ENCODE peak calls at places on chromosomes 3 and 15, in five cellular contexts. K, P, F, M and J are unnamed samples.

GRCh38 chr15:69755571-69756310 is 303.1 kb downstream of the RPLP1 start:
- DNase-seq in M (peak), K (no peak), P (peak), F (peak), J (no peak)

GRCh38 chr3:179768080-179768479 is 115.2 kb downstream of the USP13 start:
- DNase-seq in P (no peak), F (no peak), M (no peak), K (peak), J (peak)

GRCh38 chr3:54784021-54784420 is 143.8 kb downstream of the LRTM1 start:
- DNase-seq in P (no peak), M (no peak), F (no peak), K (no peak), J (no peak)

GRCh38 chr3:113685956-113686721 is 10.3 kb downstream of the USF3 start:
- DNase-seq in F (no peak), K (no peak), M (no peak), P (no peak), J (no peak)

GRCh38 chr3:149845570-149846244 is 32.7 kb downstream of the RNF13 start:
- DNase-seq in M (no peak), K (no peak), P (no peak), F (no peak), J (no peak)

GRCh38 chr3:53168175-53168923 is 7.3 kb downstream of the PRKCD start:
- DNase-seq in P (no peak), M (no peak), K (no peak), F (no peak), J (no peak)

GRCh38 chr15:60580650-60581415 is 101.9 kb upstream of the ICE2 start:
- DNase-seq in M (no peak), F (no peak), K (no peak), P (no peak), J (peak)

GRCh38 chr3:154152741-154153140 is 31.6 kb downstream of the ARHGEF26 start:
- DNase-seq in P (no peak), K (no peak), F (no peak), M (no peak), J (no peak)

GRCh38 chr15:70098461-70099166 is 897 bp upstream of the TLE3 start:
- DNase-seq in M (no peak), F (peak), K (peak), P (no peak), J (peak)

GRCh38 chr15:23467110-23467600 is 20.1 kb upstream of the GOLGA6L2 start:
- DNase-seq in F (no peak), M (no peak), K (no peak), P (no peak), J (no peak)

GRCh38 chr3:63905731-63906620 is 6.2 kb downstream of the SCAANT1 start:
- DNase-seq in K (no peak), M (no peak), P (no peak), F (no peak), J (no peak)

GRCh38 chr3:4472312-4472711 is 5.2 kb upstream of the SUMF1 start:
- DNase-seq in F (no peak), M (no peak), P (no peak), K (no peak), J (no peak)

GRCh38 chr15:49645937-49646336 is 25.1 kb downstream of the DTWD1 start:
- DNase-seq in F (no peak), K (no peak), M (no peak), P (no peak), J (no peak)

GRCh38 chr3:31116651-31117050 is 222.2 kb upstream of the GADL1 start:
- DNase-seq in P (no peak), K (no peak), F (no peak), M (no peak), J (no peak)

GRCh38 chr3:53740946-53741345 is 105.3 kb downstream of the CHDH start:
- DNase-seq in K (no peak), P (no peak), M (no peak), F (no peak), J (no peak)

GRCh38 chr3:191813245-191813644 is 352.3 kb downstream of the PYDC2 start:
- DNase-seq in K (no peak), P (no peak), M (no peak), F (no peak), J (no peak)

GRCh38 chr3:106566277-106566676 is 697.5 kb upstream of the CBLB start:
- DNase-seq in K (no peak), M (no peak), F (no peak), P (no peak), J (no peak)

GRCh38 chr3:56812749-56813655 is 11.3 kb upstream of the ARHGEF3 start:
- DNase-seq in F (no peak), P (no peak), M (no peak), K (no peak), J (no peak)

GRCh38 chr3:42216302-42216701 is 49.7 kb downstream of the CCK start:
- DNase-seq in F (no peak), M (no peak), P (no peak), K (no peak), J (no peak)

GRCh38 chr15:35440265-35440664 is 105.7 kb downstream of the DPH6 start:
- DNase-seq in P (no peak), F (no peak), K (no peak), M (no peak), J (no peak)

GRCh38 chr15:89870688-89871288 is 23.0 kb downstream of the AP3S2 start:
- DNase-seq in K (no peak), P (no peak), M (no peak), F (no peak), J (no peak)

GRCh38 chr15:70781236-70781635 is 17.9 kb upstream of the UACA start:
- DNase-seq in M (no peak), F (no peak), K (no peak), P (no peak), J (no peak)

GRCh38 chr3:86563358-86563970 is 427.5 kb downstream of the VGLL3 start:
- DNase-seq in K (peak), M (no peak), P (no peak), F (no peak), J (no peak)

GRCh38 chr3:74523811-74524210 is 90.6 kb downstream of the CNTN3 start:
- DNase-seq in M (no peak), K (no peak), P (no peak), F (no peak), J (no peak)

GRCh38 chr15:49042165-49042564 is 4.1 kb downstream of the SECISBP2L start:
- DNase-seq in F (no peak), P (no peak), K (no peak), M (no peak), J (no peak)

GRCh38 chr3:15148614-15149013 is 49.7 kb upstream of the RBSN start:
- DNase-seq in M (no peak), P (no peak), K (no peak), F (no peak), J (peak)

GRCh38 chr15:57586661-57587404 is 4.9 kb upstream of the MYZAP start:
- DNase-seq in P (no peak), M (no peak), F (no peak), K (no peak), J (no peak)

GRCh38 chr3:58041826-58042324 is 33.7 kb downstream of the FLNB start:
- DNase-seq in P (no peak), M (no peak), K (no peak), F (no peak), J (no peak)

GRCh38 chr3:127204841-127205582 is 12.1 kb downstream of the PRR23E start:
- DNase-seq in K (no peak), F (no peak), M (no peak), P (no peak), J (no peak)

GRCh38 chr3:31066999-31067398 is 172.5 kb upstream of the GADL1 start:
- DNase-seq in P (no peak), K (no peak), M (no peak), F (no peak), J (peak)

GRCh38 chr3:137050281-137050680 is 92.5 kb downstream of the IL20RB start:
- DNase-seq in K (no peak), P (no peak), M (no peak), F (no peak), J (no peak)

GRCh38 chr3:149085828-149086231 is 503 bp downstream of the HLTF start:
- DNase-seq in M (no peak), F (no peak), K (no peak), P (peak), J (no peak)

GRCh38 chr3:2765002-2765579 is 345.1 kb downstream of the IL5RA start:
- DNase-seq in M (no peak), P (no peak), K (no peak), F (no peak), J (no peak)

GRCh38 chr15:101143321-101143720 is 108.5 kb downstream of the CHSY1 start:
- DNase-seq in M (no peak), P (no peak), F (no peak), K (no peak), J (no peak)

GRCh38 chr3:28053759-28054158 is 187.7 kb upstream of the CMC1 start:
- DNase-seq in K (no peak), F (no peak), P (no peak), M (no peak), J (no peak)

GRCh38 chr3:113040231-113040630 is 49.4 kb downstream of the GTPBP8 start:
- DNase-seq in M (no peak), K (no peak), P (no peak), F (no peak), J (no peak)

GRCh38 chr15:39642011-39642640 is 61.2 kb downstream of the THBS1 start:
- DNase-seq in F (no peak), K (peak), M (no peak), P (no peak), J (no peak)

GRCh38 chr3:124119056-124119721 is 127.3 kb upstream of the ROPN1 start:
- DNase-seq in P (no peak), F (no peak), M (no peak), K (no peak), J (no peak)

GRCh38 chr3:183131735-183132134 is 30.8 kb downstream of the LAMP3 start:
- DNase-seq in P (no peak), K (no peak), F (no peak), M (no peak), J (no peak)